ENCODE peak calls at places on chromosomes 2 and 18, in four cellular contexts. One of them, this sample, is unnamed.

GRCh38 chr2:165008916-165009315 is 53.6 kb upstream of the SLC38A11 start:
- DNase-seq in K562: no peak
- DNase-seq in IMR-90: no peak
- DNase-seq in DND-41: no peak
- DNase-seq in this sample: no peak

GRCh38 chr2:176171331-176172006 is 14.4 kb downstream of the HOXD3 start:
- DNase-seq in K562: no peak
- DNase-seq in IMR-90: no peak
- DNase-seq in DND-41: no peak
- DNase-seq in this sample: peak; percentile 85

GRCh38 chr2:205043285-205043684 is 498.0 kb downstream of the PARD3B start:
- DNase-seq in K562: no peak
- DNase-seq in IMR-90: no peak
- DNase-seq in DND-41: no peak
- DNase-seq in this sample: no peak

GRCh38 chr2:127552336-127552735 is 16.9 kb downstream of the MYO7B start:
- DNase-seq in K562: no peak
- DNase-seq in IMR-90: no peak
- DNase-seq in DND-41: no peak
- DNase-seq in this sample: no peak

GRCh38 chr2:227407601-227408089 is 19.9 kb upstream of the SCYGR1 start:
- DNase-seq in K562: no peak
- DNase-seq in IMR-90: no peak
- DNase-seq in DND-41: no peak
- DNase-seq in this sample: no peak

GRCh38 chr2:160606336-160606735 is 112.7 kb upstream of the RBMS1 start:
- DNase-seq in K562: no peak
- DNase-seq in IMR-90: peak; percentile 21
- DNase-seq in DND-41: no peak
- DNase-seq in this sample: no peak

GRCh38 chr2:188245230-188245629 is 46.4 kb upstream of the GULP1 start:
- DNase-seq in K562: no peak
- DNase-seq in IMR-90: no peak
- DNase-seq in DND-41: no peak
- DNase-seq in this sample: no peak

GRCh38 chr18:43625582-43625981 is 348.3 kb upstream of the SYT4 start:
- DNase-seq in K562: no peak
- DNase-seq in IMR-90: no peak
- DNase-seq in DND-41: no peak
- DNase-seq in this sample: no peak

GRCh38 chr18:54616220-54616848 is 25.3 kb downstream of the DYNAP start:
- DNase-seq in K562: peak; percentile 4
- DNase-seq in IMR-90: no peak
- DNase-seq in DND-41: no peak
- DNase-seq in this sample: peak; percentile 52

GRCh38 chr2:9994462-9994861 is 43.0 kb downstream of the GRHL1 start:
- DNase-seq in K562: no peak
- DNase-seq in IMR-90: no peak
- DNase-seq in DND-41: no peak
- DNase-seq in this sample: no peak

GRCh38 chr2:44751754-44752479 is 189.6 kb upstream of the SIX3 start:
- DNase-seq in K562: peak; percentile 11
- DNase-seq in IMR-90: no peak
- DNase-seq in DND-41: peak; percentile 40
- DNase-seq in this sample: peak; percentile 75

GRCh38 chr2:226799211-226799975 is at the start of gene IRS1:
- DNase-seq in K562: peak; percentile 76
- DNase-seq in IMR-90: peak; percentile 79
- DNase-seq in DND-41: peak; percentile 81
- DNase-seq in this sample: peak; percentile 91

GRCh38 chr2:108536133-108536780 is 2.0 kb downstream of the LIMS1 start:
- DNase-seq in K562: no peak
- DNase-seq in IMR-90: peak; percentile 62
- DNase-seq in DND-41: no peak
- DNase-seq in this sample: no peak

GRCh38 chr18:58541789-58542425 is 87.0 kb downstream of the ALPK2 start:
- DNase-seq in K562: no peak
- DNase-seq in IMR-90: peak; percentile 99
- DNase-seq in DND-41: no peak
- DNase-seq in this sample: peak; percentile 64

GRCh38 chr2:162521871-162522655 is 178.1 kb downstream of the GCA start:
- DNase-seq in K562: no peak
- DNase-seq in IMR-90: no peak
- DNase-seq in DND-41: no peak
- DNase-seq in this sample: no peak

GRCh38 chr2:187959821-187960220 is 331.9 kb upstream of the GULP1 start:
- DNase-seq in K562: no peak
- DNase-seq in IMR-90: peak; percentile 21
- DNase-seq in DND-41: no peak
- DNase-seq in this sample: no peak

GRCh38 chr18:24734058-24734457 is 273.6 kb downstream of the HRH4 start:
- DNase-seq in K562: no peak
- DNase-seq in IMR-90: no peak
- DNase-seq in DND-41: no peak
- DNase-seq in this sample: peak; percentile 80

GRCh38 chr2:65554765-65555561 is 122.6 kb upstream of the SPRED2 start:
- DNase-seq in K562: no peak
- DNase-seq in IMR-90: peak; percentile 15
- DNase-seq in DND-41: peak; percentile 50
- DNase-seq in this sample: no peak

GRCh38 chr2:64205415-64205814 is 61.2 kb upstream of the PELI1 start:
- DNase-seq in K562: no peak
- DNase-seq in IMR-90: no peak
- DNase-seq in DND-41: no peak
- DNase-seq in this sample: no peak

GRCh38 chr2:120344991-120345975 is 653 bp upstream of the INHBB start:
- DNase-seq in K562: no peak
- DNase-seq in IMR-90: no peak
- DNase-seq in DND-41: no peak
- DNase-seq in this sample: peak; percentile 73

GRCh38 chr2:217127744-217128143 is 267.9 kb upstream of the TNP1 start:
- DNase-seq in K562: no peak
- DNase-seq in IMR-90: peak; percentile 47
- DNase-seq in DND-41: no peak
- DNase-seq in this sample: no peak

GRCh38 chr2:205698556-205699282 is 16.4 kb downstream of the NRP2 start:
- DNase-seq in K562: no peak
- DNase-seq in IMR-90: peak; percentile 77
- DNase-seq in DND-41: no peak
- DNase-seq in this sample: no peak

GRCh38 chr2:96112501-96113366 is 3.6 kb downstream of the ADRA2B start:
- DNase-seq in K562: no peak
- DNase-seq in IMR-90: no peak
- DNase-seq in DND-41: no peak
- DNase-seq in this sample: no peak

GRCh38 chr2:53633441-53633840 is 134.2 kb upstream of the CHAC2 start:
- DNase-seq in K562: no peak
- DNase-seq in IMR-90: peak; percentile 13
- DNase-seq in DND-41: no peak
- DNase-seq in this sample: no peak

GRCh38 chr2:227188292-227188691 is 23.9 kb downstream of the COL4A3 start:
- DNase-seq in K562: no peak
- DNase-seq in IMR-90: peak; percentile 1
- DNase-seq in DND-41: no peak
- DNase-seq in this sample: no peak

GRCh38 chr18:47968006-47968676 is 37.7 kb upstream of the SMAD2 start:
- DNase-seq in K562: no peak
- DNase-seq in IMR-90: no peak
- DNase-seq in DND-41: no peak
- DNase-seq in this sample: peak; percentile 87

GRCh38 chr18:44793685-44794084 is 113.0 kb downstream of the SETBP1 start:
- DNase-seq in K562: no peak
- DNase-seq in IMR-90: no peak
- DNase-seq in DND-41: no peak
- DNase-seq in this sample: no peak

GRCh38 chr2:54475285-54475684 is 19.2 kb downstream of the SPTBN1 start:
- DNase-seq in K562: no peak
- DNase-seq in IMR-90: no peak
- DNase-seq in DND-41: no peak
- DNase-seq in this sample: no peak

GRCh38 chr2:163682695-163683094 is 53.1 kb downstream of the FIGN start:
- DNase-seq in K562: no peak
- DNase-seq in IMR-90: peak; percentile 55
- DNase-seq in DND-41: no peak
- DNase-seq in this sample: no peak

GRCh38 chr2:81324046-81324445 is 1019.5 kb upstream of the LRRTM1 start:
- DNase-seq in K562: no peak
- DNase-seq in IMR-90: no peak
- DNase-seq in DND-41: no peak
- DNase-seq in this sample: peak; percentile 72

GRCh38 chr18:7572837-7573236 is 5.7 kb downstream of the PTPRM start:
- DNase-seq in K562: no peak
- DNase-seq in IMR-90: peak; percentile 34
- DNase-seq in DND-41: no peak
- DNase-seq in this sample: no peak

GRCh38 chr2:174699993-174700766 is 64.1 kb downstream of the CHRNA1 start:
- DNase-seq in K562: peak; percentile 67
- DNase-seq in IMR-90: peak; percentile 65
- DNase-seq in DND-41: peak; percentile 24
- DNase-seq in this sample: no peak

GRCh38 chr18:21366896-21367295 is 124.9 kb downstream of the GREB1L start:
- DNase-seq in K562: no peak
- DNase-seq in IMR-90: no peak
- DNase-seq in DND-41: no peak
- DNase-seq in this sample: no peak
- H3K9ac ChIP-seq in K562: no peak overlapping the region
- H3K9ac ChIP-seq in IMR-90: no peak overlapping the region
- H3K9ac ChIP-seq in DND-41: no peak overlapping the region
- H3K9ac ChIP-seq in this sample: no peak overlapping the region

GRCh38 chr2:152823901-152824300 is 105.5 kb downstream of the ARL6IP6 start:
- DNase-seq in K562: no peak
- DNase-seq in IMR-90: no peak
- DNase-seq in DND-41: no peak
- DNase-seq in this sample: no peak
- TF ChIP-seq CTCF in K562: no peak
- TF ChIP-seq CTCF in IMR-90: no peak
- TF ChIP-seq CTCF in DND-41: no peak
- TF ChIP-seq CTCF in this sample: no peak

GRCh38 chr2:186848873-186849578 is at the start of gene ZSWIM2:
- DNase-seq in K562: no peak
- DNase-seq in IMR-90: peak; percentile 88
- DNase-seq in DND-41: no peak
- DNase-seq in this sample: peak; percentile 96
- H3K4me3 ChIP-seq in K562: no peak within 1 kb of the TSS
- H3K4me3 ChIP-seq in IMR-90: peak within 1 kb of the TSS; percentile 69
- H3K4me3 ChIP-seq in DND-41: no peak within 1 kb of the TSS
- H3K4me3 ChIP-seq in this sample: peak within 1 kb of the TSS; percentile 74

GRCh38 chr2:11750917-11751316 is 4.5 kb downstream of the LPIN1 start:
- DNase-seq in K562: no peak
- DNase-seq in IMR-90: no peak
- DNase-seq in DND-41: no peak
- DNase-seq in this sample: no peak
- H3K9ac ChIP-seq in K562: no peak overlapping the region
- H3K9ac ChIP-seq in IMR-90: no peak overlapping the region
- H3K9ac ChIP-seq in DND-41: no peak overlapping the region
- H3K9ac ChIP-seq in this sample: no peak overlapping the region

GRCh38 chr2:24920813-24921441 is 890 bp upstream of the ADCY3 start:
- DNase-seq in K562: no peak
- DNase-seq in IMR-90: no peak
- DNase-seq in DND-41: no peak
- DNase-seq in this sample: peak; percentile 76
- TF ChIP-seq CTCF in K562: peak; percentile 72
- TF ChIP-seq CTCF in IMR-90: peak; percentile 26
- TF ChIP-seq CTCF in DND-41: peak; percentile 51
- TF ChIP-seq CTCF in this sample: peak; percentile 68